ENCODE peak calls at places on chromosomes 4 and X, in four cellular contexts. O is K562, U is GM12878, V is HepG2. A is an unnamed sample.

GRCh38 chrX:105695451-105695850 is 126.9 kb upstream of the NRK start:
- DNase-seq in V (no peak), O (no peak), U (no peak), A (no peak)

GRCh38 chr4:55553442-55553841 is 6.7 kb upstream of the CLOCK start:
- DNase-seq in V (peak), O (no peak), U (no peak), A (no peak)

GRCh38 chrX:36978886-36979285 is 29.3 kb upstream of the FAM47C start:
- DNase-seq in U (no peak), V (no peak), O (no peak), A (no peak)

GRCh38 chrX:110600745-110601310 is 194.8 kb downstream of the CHRDL1 start:
- DNase-seq in O (no peak), U (no peak), V (no peak), A (no peak)

GRCh38 chrX:102959471-102959870 is 22.4 kb downstream of the RAB40AL start:
- DNase-seq in V (no peak), U (no peak), O (no peak), A (no peak)

GRCh38 chr4:113278324-113278934 is 229.0 kb downstream of the ANK2 start:
- DNase-seq in V (peak), U (peak), O (peak), A (peak)

GRCh38 chr4:11777447-11777846 is 348.8 kb upstream of the HS3ST1 start:
- DNase-seq in U (no peak), O (no peak), V (no peak), A (no peak)

GRCh38 chrX:116417968-116418367 is 18.4 kb upstream of the SLC6A14 start:
- DNase-seq in V (no peak), U (no peak), O (no peak), A (no peak)

GRCh38 chr4:7506119-7506518 is 71.4 kb upstream of the PSAPL1 start:
- DNase-seq in U (no peak), V (no peak), O (no peak), A (no peak)

GRCh38 chr4:98838977-98839618 is 89.8 kb downstream of the EIF4E start:
- DNase-seq in V (no peak), U (no peak), O (peak), A (no peak)

GRCh38 chr4:102825261-102826071 is 1.9 kb downstream of the UBE2D3 start:
- DNase-seq in V (peak), O (peak), U (no peak), A (no peak)

GRCh38 chr4:110654254-110654635 is 31.4 kb upstream of the PITX2 start:
- DNase-seq in U (no peak), O (no peak), V (no peak), A (no peak)

GRCh38 chr4:88814043-88814617 is 116.5 kb upstream of the NAP1L5 start:
- DNase-seq in O (peak), U (no peak), V (no peak), A (no peak)

GRCh38 chr4:88809561-88810219 is 112.1 kb upstream of the NAP1L5 start:
- DNase-seq in U (no peak), O (no peak), V (peak), A (no peak)

GRCh38 chr4:88812976-88813375 is 115.3 kb upstream of the NAP1L5 start:
- DNase-seq in O (no peak), U (no peak), V (no peak), A (no peak)

GRCh38 chr4:88812420-88812819 is 114.8 kb upstream of the NAP1L5 start:
- DNase-seq in V (no peak), U (no peak), O (no peak), A (no peak)

GRCh38 chr4:88811904-88812303 is 114.3 kb upstream of the NAP1L5 start:
- DNase-seq in V (no peak), U (no peak), O (no peak), A (no peak)
- H3K27ac ChIP-seq in V (no peak), U (no peak), O (no peak), A (no peak)

DNA sequence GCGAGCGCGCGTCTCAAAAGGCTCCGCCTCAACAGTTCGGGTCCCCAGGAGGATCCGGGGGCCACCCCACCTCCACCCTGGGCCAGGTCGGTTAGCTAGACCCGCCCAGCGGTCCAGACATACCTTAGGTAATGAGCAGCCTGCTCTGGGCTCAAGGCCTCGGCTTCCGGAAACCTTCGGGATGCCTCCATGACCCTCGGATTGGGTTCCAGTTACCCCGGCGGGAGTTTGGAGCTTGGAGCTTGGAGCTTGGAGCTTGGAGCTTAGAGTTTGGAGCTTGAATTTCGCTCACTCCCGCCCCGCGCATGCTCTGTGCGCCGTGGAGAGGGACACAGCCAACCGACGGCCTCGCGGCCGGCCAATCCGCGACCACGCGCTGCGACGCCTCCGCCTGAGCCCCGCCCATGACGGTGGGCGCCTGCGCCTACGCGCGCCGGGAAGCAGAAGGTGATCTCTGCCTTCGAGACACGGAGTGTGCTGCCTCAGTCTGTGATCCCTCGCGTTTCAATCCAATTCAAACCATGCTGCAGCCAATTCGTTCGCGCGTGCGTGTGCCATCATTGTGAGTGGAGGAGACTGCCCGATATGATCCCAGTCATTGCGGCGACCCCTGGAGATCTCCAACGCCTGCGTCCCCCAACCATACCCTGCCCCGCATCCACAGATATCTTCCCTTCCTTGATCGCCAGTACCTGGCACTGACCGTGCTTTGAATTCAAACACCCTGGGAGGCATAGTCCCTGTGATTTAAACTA is at the start of gene ERCC6L:
- DNase-seq in O (peak), V (peak), U (peak), A (peak)
- TF ChIP-seq HDAC2 in O (no peak), V (no peak), U (no peak), A (no peak)

GRCh38 chr4:94714360-94714759 is 43.4 kb upstream of the BMPR1B start:
- DNase-seq in V (no peak), O (no peak), U (no peak), A (no peak)

GRCh38 chr4:94711635-94712034 is 46.1 kb upstream of the BMPR1B start:
- DNase-seq in O (no peak), V (no peak), U (no peak), A (no peak)

DNA sequence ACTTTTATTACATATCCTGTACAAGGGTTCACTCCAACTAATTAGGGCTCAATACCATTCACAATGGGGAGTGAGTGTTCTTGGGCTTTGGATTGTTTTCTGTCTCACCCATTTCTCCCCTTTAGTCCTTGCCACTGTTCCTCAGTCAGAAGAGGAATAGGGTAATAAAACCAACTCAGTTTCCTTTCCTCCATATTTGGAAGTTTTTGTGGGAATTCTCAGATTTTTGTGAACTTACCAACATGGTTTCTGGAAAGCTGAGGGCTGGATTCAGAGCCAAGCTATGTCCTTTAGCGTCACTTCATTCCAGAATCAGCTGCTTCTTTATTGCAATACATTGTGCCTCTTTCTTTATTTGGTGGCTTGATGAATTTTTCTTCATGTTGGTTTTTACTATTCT is 43.0 kb upstream of the BMPR1B start:
- DNase-seq in O (no peak), U (no peak), V (no peak), A (no peak)
- H3K27ac ChIP-seq in O (no peak), U (no peak), V (no peak), A (no peak)

DNA sequence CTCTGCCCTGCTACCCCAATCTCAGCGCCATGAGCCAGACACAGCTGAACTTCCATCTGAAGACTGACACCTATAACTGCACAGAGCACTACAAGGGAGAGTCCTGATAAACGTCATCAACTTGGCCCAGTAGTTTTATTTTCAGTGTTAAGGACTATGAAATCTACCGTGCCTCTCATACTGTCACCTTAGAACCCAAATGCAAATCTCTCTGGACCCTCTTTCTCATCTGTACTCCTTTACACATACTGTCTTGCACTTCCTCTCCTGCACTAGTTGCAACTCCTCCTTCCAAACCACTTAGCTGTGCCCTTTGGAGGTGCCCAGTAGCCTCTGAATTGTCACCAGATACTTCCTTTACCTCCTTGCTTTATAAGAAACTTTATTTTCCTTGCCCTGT is 420.2 kb upstream of the CNKSR2 start:
- DNase-seq in O (no peak), U (no peak), V (no peak), A (no peak)
- TF ChIP-seq HDAC2 in O (no peak), U (no peak), V (no peak), A (no peak)

DNA sequence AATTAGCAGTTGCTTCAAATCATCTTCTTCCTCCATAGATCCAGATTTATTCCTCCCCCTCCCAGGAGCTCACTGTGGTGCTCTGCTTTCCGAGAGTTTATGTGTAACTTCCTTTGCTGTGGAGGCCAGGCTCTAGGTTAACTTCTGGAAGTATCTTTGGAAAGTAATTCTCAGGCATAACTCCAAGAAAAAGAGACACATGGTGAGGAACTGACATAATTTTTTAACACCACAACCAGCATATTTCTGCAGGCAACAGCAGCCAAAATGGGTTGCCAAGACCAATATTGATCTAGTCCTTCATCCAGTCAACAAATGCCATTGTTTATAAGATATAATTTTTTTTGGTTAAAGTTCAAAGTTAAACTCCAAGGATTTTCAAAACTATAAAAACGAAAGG is 114.5 kb upstream of the RBPJ start:
- DNase-seq in O (no peak), U (no peak), V (no peak), A (no peak)
- H3K27ac ChIP-seq in O (no peak), U (no peak), V (no peak), A (no peak)

DNA sequence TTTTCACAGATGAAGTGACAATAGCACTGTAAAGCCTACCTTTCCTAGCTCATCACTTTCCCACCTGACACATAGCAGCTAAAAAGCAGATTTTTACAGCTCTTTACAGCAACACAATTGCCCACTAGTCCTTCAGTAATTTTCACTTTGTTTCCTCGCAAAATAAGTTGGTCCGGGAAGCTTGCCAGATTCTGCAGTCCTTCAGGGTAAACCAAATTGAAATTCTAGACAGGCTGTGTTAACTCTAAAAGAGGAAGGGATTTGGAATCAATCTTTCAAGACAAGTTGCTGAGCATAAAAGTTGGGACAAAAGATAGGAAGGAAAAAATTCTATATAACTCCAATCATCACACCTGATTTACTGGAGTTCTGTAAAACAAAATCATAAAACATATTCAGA is 8.7 kb downstream of the C1QTNF7 start:
- DNase-seq in V (no peak), U (no peak), O (no peak), A (no peak)
- TF ChIP-seq HDAC2 in V (no peak), U (no peak), O (no peak), A (no peak)

DNA sequence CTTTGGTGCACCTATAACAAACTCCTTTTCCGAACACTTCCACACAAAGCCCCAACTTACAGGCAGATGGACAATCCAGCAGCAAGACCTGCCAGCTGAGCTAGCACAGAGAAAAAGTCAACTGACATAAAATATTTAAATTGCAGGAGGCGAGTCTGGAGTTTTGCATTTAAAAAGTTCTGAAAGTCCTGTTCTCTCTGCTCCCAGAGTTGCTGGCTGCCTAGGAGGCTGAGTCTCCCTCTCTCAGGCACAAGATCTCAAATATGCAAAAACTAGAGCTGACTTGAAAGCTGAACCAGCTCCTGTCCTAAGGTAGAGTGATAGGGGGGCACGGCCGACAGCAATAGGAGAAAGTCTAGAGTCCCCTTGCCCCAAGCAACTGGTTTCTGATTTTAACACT is 1.1 kb downstream of the LDB2 start:
- DNase-seq in V (no peak), O (no peak), U (no peak), A (no peak)
- H3K27ac ChIP-seq in V (no peak), O (no peak), U (no peak), A (no peak)

GRCh38 chr4:22072726-22073125 is 124.2 kb upstream of the KCNIP4 start:
- DNase-seq in U (no peak), O (no peak), V (no peak), A (no peak)

GRCh38 chr4:22072240-22072639 is 123.7 kb upstream of the KCNIP4 start:
- DNase-seq in U (no peak), O (no peak), V (no peak), A (no peak)

GRCh38 chr4:22070256-22070655 is 121.7 kb upstream of the KCNIP4 start:
- DNase-seq in U (no peak), V (no peak), O (no peak), A (no peak)

GRCh38 chr4:22077571-22077970 is 129.0 kb upstream of the KCNIP4 start:
- DNase-seq in U (no peak), V (no peak), O (no peak), A (no peak)

GRCh38 chr4:22071749-22072148 is 123.2 kb upstream of the KCNIP4 start:
- DNase-seq in U (no peak), V (no peak), O (no peak), A (no peak)
- TF ChIP-seq HDAC2 in U (no peak), V (no peak), O (no peak), A (no peak)

DNA sequence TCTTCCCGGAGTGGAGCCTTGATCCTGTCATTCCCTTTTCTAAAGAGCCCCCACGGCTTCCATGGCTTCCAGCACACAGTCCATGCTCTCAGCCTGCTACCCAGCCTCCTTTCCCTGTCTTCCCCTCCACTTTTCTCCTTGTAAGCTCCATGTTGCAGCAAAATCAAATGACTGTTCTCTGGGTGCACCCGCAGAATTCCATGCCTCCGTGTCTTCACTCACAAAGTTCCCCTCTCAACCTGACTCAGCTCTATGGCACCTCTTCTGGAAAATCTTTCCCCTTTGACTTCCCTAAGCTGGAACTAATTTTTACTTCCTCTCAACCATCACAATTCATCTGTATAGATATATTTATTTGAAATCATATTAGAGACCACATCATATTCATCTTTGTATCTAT is 3.5 kb downstream of the SETD7 start:
- DNase-seq in O (no peak), V (no peak), U (no peak), A (no peak)
- H3K27ac ChIP-seq in O (no peak), V (no peak), U (no peak), A (peak)